ENCODE peak calls at places on chromosomes 11 and 22, in nine cellular contexts. N, X, U, P, S, D, K, L and F are unnamed samples.

GRCh38 chr22:19710020-19710768 is 4.1 kb upstream of the SEPTIN5 start:
- DNase-seq in N (no peak), X (no peak), U (no peak), P (no peak), S (no peak), D (no peak), K (no peak), L (no peak), F (no peak)

GRCh38 chr11:69542314-69543168 is 61.1 kb downstream of the LINC01488 start:
- DNase-seq in N (no peak), X (no peak), U (no peak), P (no peak), S (no peak), D (no peak), K (no peak), L (peak; percentile 38), F (no peak)

GRCh38 chr11:111941963-111942362 is 4.8 kb downstream of the DIXDC1 start:
- DNase-seq in N (no peak), X (no peak), U (no peak), P (no peak), S (no peak), D (no peak), K (no peak), L (no peak), F (peak; percentile 65)

GRCh38 chr22:20108757-20109230 is 7.1 kb upstream of the RANBP1 start:
- DNase-seq in N (no peak), X (no peak), U (no peak), P (no peak), S (no peak), D (no peak), K (no peak), L (no peak), F (no peak)

GRCh38 chr22:46219650-46220049 is 30.4 kb downstream of the CDPF1 start:
- DNase-seq in N (no peak), X (no peak), U (no peak), P (no peak), S (peak; percentile 12), D (no peak), K (no peak), L (no peak), F (no peak)

GRCh38 chr11:2656859-2657258 is 42.9 kb downstream of the KCNQ1OT1 start:
- DNase-seq in N (no peak), X (no peak), U (no peak), P (no peak), S (no peak), D (no peak), K (no peak), L (no peak), F (no peak)

GRCh38 chr11:115981814-115982471 is 477.7 kb upstream of the CADM1 start:
- DNase-seq in N (no peak), X (no peak), U (no peak), P (no peak), S (no peak), D (no peak), K (no peak), L (no peak), F (no peak)

GRCh38 chr11:78354741-78355705 is 62.6 kb downstream of the GAB2 start:
- DNase-seq in N (peak; percentile 19), X (no peak), U (no peak), P (no peak), S (peak; percentile 72), D (no peak), K (no peak), L (no peak), F (no peak)

GRCh38 chr22:31139866-31140716 is at the start of gene PLA2G3:
- DNase-seq in N (no peak), X (no peak), U (no peak), P (no peak), S (peak; percentile 65), D (no peak), K (no peak), L (peak; percentile 27), F (no peak)